ENCODE peak calls at places on chromosomes 1 and 21, in six cellular contexts. One of them, this sample, is unnamed.

GRCh38 chr1:82161651-82162238 is 361.0 kb downstream of the ADGRL2 start:
- DNase-seq in Peyer's patch: no peak
- DNase-seq in lung: no peak
- DNase-seq in fibroblast of lung: peak; percentile 56
- DNase-seq in cardiac muscle cell: no peak
- DNase-seq in mucosa of descending colon: peak; percentile 42
- DNase-seq in this sample: peak; percentile 37

GRCh38 chr1:107019166-107019565 is 37.3 kb upstream of the PRMT6 start:
- DNase-seq in Peyer's patch: no peak
- DNase-seq in lung: no peak
- DNase-seq in fibroblast of lung: no peak
- DNase-seq in cardiac muscle cell: no peak
- DNase-seq in mucosa of descending colon: no peak
- DNase-seq in this sample: no peak

GRCh38 chr21:32645261-32646182 is 33.3 kb upstream of the CFAP298 start:
- DNase-seq in Peyer's patch: no peak
- DNase-seq in lung: no peak
- DNase-seq in fibroblast of lung: no peak
- DNase-seq in cardiac muscle cell: peak; percentile 2
- DNase-seq in mucosa of descending colon: no peak
- DNase-seq in this sample: no peak

GRCh38 chr1:26357121-26357602 is 3.2 kb upstream of the CRYBG2 start:
- DNase-seq in Peyer's patch: peak; percentile 90
- DNase-seq in lung: no peak
- DNase-seq in fibroblast of lung: no peak
- DNase-seq in cardiac muscle cell: no peak
- DNase-seq in mucosa of descending colon: peak; percentile 81
- DNase-seq in this sample: peak; percentile 86

GRCh38 chr1:54376085-54377039 is 29.8 kb downstream of the SSBP3 start:
- DNase-seq in Peyer's patch: peak; percentile 74
- DNase-seq in lung: no peak
- DNase-seq in fibroblast of lung: no peak
- DNase-seq in cardiac muscle cell: no peak
- DNase-seq in mucosa of descending colon: peak; percentile 41
- DNase-seq in this sample: no peak

GRCh38 chr1:190416239-190416638 is 61.4 kb downstream of the BRINP3 start:
- DNase-seq in Peyer's patch: no peak
- DNase-seq in lung: no peak
- DNase-seq in fibroblast of lung: no peak
- DNase-seq in cardiac muscle cell: peak; percentile 4
- DNase-seq in mucosa of descending colon: no peak
- DNase-seq in this sample: no peak

GRCh38 chr1:84121360-84121759 is 22.7 kb upstream of the PRKACB start:
- DNase-seq in Peyer's patch: no peak
- DNase-seq in lung: no peak
- DNase-seq in fibroblast of lung: no peak
- DNase-seq in cardiac muscle cell: peak; percentile 37
- DNase-seq in mucosa of descending colon: no peak
- DNase-seq in this sample: no peak

GRCh38 chr1:221363074-221363473 is 378.8 kb downstream of the DUSP10 start:
- DNase-seq in Peyer's patch: no peak
- DNase-seq in lung: no peak
- DNase-seq in fibroblast of lung: no peak
- DNase-seq in cardiac muscle cell: no peak
- DNase-seq in mucosa of descending colon: no peak
- DNase-seq in this sample: no peak

GRCh38 chr1:93750946-93751345 is 69.3 kb upstream of the BCAR3 start:
- DNase-seq in Peyer's patch: no peak
- DNase-seq in lung: no peak
- DNase-seq in fibroblast of lung: no peak
- DNase-seq in cardiac muscle cell: no peak
- DNase-seq in mucosa of descending colon: no peak
- DNase-seq in this sample: no peak

GRCh38 chr1:68974447-68974846 is 477.6 kb upstream of the DEPDC1 start:
- DNase-seq in Peyer's patch: no peak
- DNase-seq in lung: no peak
- DNase-seq in fibroblast of lung: no peak
- DNase-seq in cardiac muscle cell: no peak
- DNase-seq in mucosa of descending colon: no peak
- DNase-seq in this sample: no peak
- TF ChIP-seq CTCF in Peyer's patch: no peak
- TF ChIP-seq CTCF in lung: no peak
- TF ChIP-seq CTCF in fibroblast of lung: no peak
- TF ChIP-seq CTCF in cardiac muscle cell: no peak
- TF ChIP-seq CTCF in mucosa of descending colon: no peak
- TF ChIP-seq CTCF in this sample: no peak

GRCh38 chr1:1407101-1407956 is at the start of gene MRPL20:
- DNase-seq in Peyer's patch: peak; percentile 98
- DNase-seq in lung: peak; percentile 95
- DNase-seq in fibroblast of lung: peak; percentile 88
- DNase-seq in cardiac muscle cell: peak; percentile 95
- DNase-seq in mucosa of descending colon: peak; percentile 96
- DNase-seq in this sample: peak; percentile 96
- TF ChIP-seq CTCF in Peyer's patch: peak; percentile 22
- TF ChIP-seq CTCF in lung: no peak
- TF ChIP-seq CTCF in fibroblast of lung: no peak
- TF ChIP-seq CTCF in cardiac muscle cell: no peak
- TF ChIP-seq CTCF in mucosa of descending colon: no peak
- TF ChIP-seq CTCF in this sample: no peak

DNA sequence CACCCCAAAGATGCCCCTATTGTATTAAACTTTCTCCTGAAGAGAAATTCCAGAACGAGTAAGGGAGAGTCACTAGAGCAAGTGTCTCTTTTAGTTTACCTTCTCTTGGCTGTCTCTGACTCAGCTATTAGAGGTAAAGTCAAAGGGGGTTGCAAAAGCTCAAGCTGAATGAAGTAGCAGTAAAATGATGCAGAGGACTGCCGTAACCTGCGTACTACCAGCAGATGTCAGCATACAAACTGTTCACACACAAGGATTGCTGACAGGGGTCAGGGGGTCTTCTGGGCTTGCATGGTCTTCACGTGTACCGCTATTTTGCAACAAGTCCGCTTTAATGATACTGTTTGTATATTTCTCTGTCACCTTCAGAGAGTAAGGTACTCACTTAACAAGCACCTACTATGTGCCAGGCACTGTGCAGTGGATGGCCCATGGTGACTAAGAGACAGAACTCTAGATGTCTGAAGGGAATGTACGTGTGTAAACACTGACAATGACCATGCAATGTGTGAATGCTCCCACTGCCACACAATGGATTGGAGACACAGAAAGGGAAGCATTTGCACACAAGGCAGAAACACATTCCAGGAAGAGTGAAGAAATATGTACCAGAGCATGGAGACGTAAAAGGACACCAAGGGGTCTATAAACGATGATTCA is 34.9 kb downstream of the CHML start:
- DNase-seq in Peyer's patch: no peak
- DNase-seq in lung: no peak
- DNase-seq in fibroblast of lung: no peak
- DNase-seq in cardiac muscle cell: peak; percentile 11
- DNase-seq in mucosa of descending colon: no peak
- DNase-seq in this sample: no peak
- TF ChIP-seq CTCF in Peyer's patch: no peak
- TF ChIP-seq CTCF in lung: no peak
- TF ChIP-seq CTCF in fibroblast of lung: no peak
- TF ChIP-seq CTCF in cardiac muscle cell: peak; percentile 33
- TF ChIP-seq CTCF in mucosa of descending colon: no peak
- TF ChIP-seq CTCF in this sample: no peak

GRCh38 chr1:208083715-208084085 is 160.5 kb downstream of the PLXNA2 start:
- DNase-seq in Peyer's patch: no peak
- DNase-seq in lung: no peak
- DNase-seq in fibroblast of lung: no peak
- DNase-seq in cardiac muscle cell: no peak
- DNase-seq in mucosa of descending colon: no peak
- DNase-seq in this sample: no peak

GRCh38 chr1:208083016-208083714 is 161.0 kb downstream of the PLXNA2 start:
- DNase-seq in Peyer's patch: no peak
- DNase-seq in lung: no peak
- DNase-seq in fibroblast of lung: no peak
- DNase-seq in cardiac muscle cell: no peak
- DNase-seq in mucosa of descending colon: no peak
- DNase-seq in this sample: no peak

GRCh38 chr1:208080396-208081276 is 163.5 kb downstream of the PLXNA2 start:
- DNase-seq in Peyer's patch: no peak
- DNase-seq in lung: no peak
- DNase-seq in fibroblast of lung: no peak
- DNase-seq in cardiac muscle cell: no peak
- DNase-seq in mucosa of descending colon: no peak
- DNase-seq in this sample: no peak

GRCh38 chr1:208084220-208084619 is 160.0 kb downstream of the PLXNA2 start:
- DNase-seq in Peyer's patch: no peak
- DNase-seq in lung: no peak
- DNase-seq in fibroblast of lung: no peak
- DNase-seq in cardiac muscle cell: no peak
- DNase-seq in mucosa of descending colon: no peak
- DNase-seq in this sample: no peak

GRCh38 chr1:208081972-208082371 is 162.2 kb downstream of the PLXNA2 start:
- DNase-seq in Peyer's patch: no peak
- DNase-seq in lung: no peak
- DNase-seq in fibroblast of lung: no peak
- DNase-seq in cardiac muscle cell: no peak
- DNase-seq in mucosa of descending colon: no peak
- DNase-seq in this sample: no peak
- TF ChIP-seq CTCF in Peyer's patch: no peak
- TF ChIP-seq CTCF in lung: no peak
- TF ChIP-seq CTCF in fibroblast of lung: no peak
- TF ChIP-seq CTCF in cardiac muscle cell: peak; percentile 17
- TF ChIP-seq CTCF in mucosa of descending colon: no peak
- TF ChIP-seq CTCF in this sample: no peak

DNA sequence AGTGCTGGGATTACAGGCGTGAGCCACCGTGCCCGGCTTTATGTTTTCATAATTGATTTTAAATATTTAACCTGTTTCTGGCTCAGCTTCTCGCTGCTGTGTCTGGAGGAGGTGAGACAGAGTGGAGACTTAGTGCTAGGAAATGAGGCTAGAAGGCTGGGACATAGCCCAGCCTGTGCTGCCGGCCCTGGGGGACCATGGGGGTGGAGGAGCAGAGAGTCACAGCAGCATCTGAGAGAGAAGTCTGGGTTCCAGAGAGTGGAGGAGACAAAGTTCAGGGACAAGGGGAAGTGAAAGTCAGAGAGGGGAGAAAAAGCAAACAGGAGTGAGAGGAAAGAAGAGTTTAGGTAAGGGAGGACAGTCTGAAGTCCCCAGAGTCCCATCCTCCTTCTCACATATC is 71.9 kb downstream of the LHX9 start:
- DNase-seq in Peyer's patch: no peak
- DNase-seq in lung: no peak
- DNase-seq in fibroblast of lung: no peak
- DNase-seq in cardiac muscle cell: no peak
- DNase-seq in mucosa of descending colon: no peak
- DNase-seq in this sample: no peak
- TF ChIP-seq CTCF in Peyer's patch: no peak
- TF ChIP-seq CTCF in lung: no peak
- TF ChIP-seq CTCF in fibroblast of lung: no peak
- TF ChIP-seq CTCF in cardiac muscle cell: no peak
- TF ChIP-seq CTCF in mucosa of descending colon: no peak
- TF ChIP-seq CTCF in this sample: no peak

This sample was measured in colonic mucosa.